ENCODE peak calls at places on chromosomes 13 and 19, in nine cellular contexts. One of them, this sample, is unnamed.

GRCh38 chr13:99417151-99417820 is 84.0 kb upstream of the TM9SF2 start:
- DNase-seq in BE2C: no peak
- DNase-seq in CD4-positive, alpha-beta T cell: no peak
- DNase-seq in NB4: no peak
- DNase-seq in cardiac muscle cell: no peak
- DNase-seq in foreskin fibroblast: no peak
- DNase-seq in Peyer's patch: no peak
- DNase-seq in lower leg skin: peak
- DNase-seq in GM12865: no peak
- DNase-seq in this sample: no peak

GRCh38 chr19:6042776-6043726 is 65.1 kb upstream of the RANBP3 start:
- DNase-seq in BE2C: no peak
- DNase-seq in CD4-positive, alpha-beta T cell: no peak
- DNase-seq in NB4: no peak
- DNase-seq in cardiac muscle cell: no peak
- DNase-seq in foreskin fibroblast: no peak
- DNase-seq in Peyer's patch: peak
- DNase-seq in lower leg skin: peak
- DNase-seq in GM12865: no peak
- DNase-seq in this sample: peak

GRCh38 chr13:49357694-49358093 is 86.2 kb downstream of the CAB39L start:
- DNase-seq in BE2C: no peak
- DNase-seq in CD4-positive, alpha-beta T cell: no peak
- DNase-seq in NB4: no peak
- DNase-seq in cardiac muscle cell: no peak
- DNase-seq in foreskin fibroblast: peak
- DNase-seq in Peyer's patch: no peak
- DNase-seq in lower leg skin: no peak
- DNase-seq in GM12865: no peak
- DNase-seq in this sample: no peak

GRCh38 chr19:30419581-30420180 is 47.5 kb downstream of the ZNF536 start:
- DNase-seq in BE2C: peak
- DNase-seq in CD4-positive, alpha-beta T cell: no peak
- DNase-seq in NB4: no peak
- DNase-seq in cardiac muscle cell: no peak
- DNase-seq in foreskin fibroblast: peak
- DNase-seq in Peyer's patch: no peak
- DNase-seq in lower leg skin: peak
- DNase-seq in GM12865: no peak
- DNase-seq in this sample: no peak

GRCh38 chr13:20198781-20199180 is 6.0 kb upstream of the GJB2 start:
- DNase-seq in BE2C: no peak
- DNase-seq in CD4-positive, alpha-beta T cell: no peak
- DNase-seq in NB4: no peak
- DNase-seq in cardiac muscle cell: no peak
- DNase-seq in foreskin fibroblast: no peak
- DNase-seq in Peyer's patch: no peak
- DNase-seq in lower leg skin: no peak
- DNase-seq in GM12865: no peak
- DNase-seq in this sample: no peak

GRCh38 chr19:42038675-42039074 is 31.3 kb downstream of the GRIK5 start:
- DNase-seq in BE2C: peak
- DNase-seq in CD4-positive, alpha-beta T cell: no peak
- DNase-seq in NB4: no peak
- DNase-seq in cardiac muscle cell: no peak
- DNase-seq in foreskin fibroblast: no peak
- DNase-seq in Peyer's patch: no peak
- DNase-seq in lower leg skin: no peak
- DNase-seq in GM12865: no peak
- DNase-seq in this sample: no peak

GRCh38 chr19:10104665-10105221 is 1.4 kb upstream of the PPAN start:
- DNase-seq in BE2C: no peak
- DNase-seq in CD4-positive, alpha-beta T cell: no peak
- DNase-seq in NB4: peak
- DNase-seq in cardiac muscle cell: no peak
- DNase-seq in foreskin fibroblast: no peak
- DNase-seq in Peyer's patch: peak
- DNase-seq in lower leg skin: no peak
- DNase-seq in GM12865: peak
- DNase-seq in this sample: no peak

GRCh38 chr13:103961129-103961528 is 894.9 kb upstream of the SLC10A2 start:
- DNase-seq in BE2C: no peak
- DNase-seq in CD4-positive, alpha-beta T cell: no peak
- DNase-seq in NB4: no peak
- DNase-seq in cardiac muscle cell: no peak
- DNase-seq in foreskin fibroblast: no peak
- DNase-seq in Peyer's patch: no peak
- DNase-seq in lower leg skin: no peak
- DNase-seq in GM12865: no peak
- DNase-seq in this sample: no peak

GRCh38 chr19:54388001-54388802 is 23.5 kb upstream of the LAIR1 start:
- DNase-seq in BE2C: no peak
- DNase-seq in CD4-positive, alpha-beta T cell: peak
- DNase-seq in NB4: peak
- DNase-seq in cardiac muscle cell: no peak
- DNase-seq in foreskin fibroblast: peak
- DNase-seq in Peyer's patch: peak
- DNase-seq in lower leg skin: no peak
- DNase-seq in GM12865: peak
- DNase-seq in this sample: no peak

GRCh38 chr13:110910013-110910890 is 4.6 kb downstream of the ANKRD10 start:
- DNase-seq in BE2C: no peak
- DNase-seq in CD4-positive, alpha-beta T cell: no peak
- DNase-seq in NB4: no peak
- DNase-seq in cardiac muscle cell: no peak
- DNase-seq in foreskin fibroblast: no peak
- DNase-seq in Peyer's patch: no peak
- DNase-seq in lower leg skin: no peak
- DNase-seq in GM12865: no peak
- DNase-seq in this sample: no peak

GRCh38 chr13:41917641-41918040 is 43.3 kb downstream of the VWA8 start:
- DNase-seq in BE2C: no peak
- DNase-seq in CD4-positive, alpha-beta T cell: no peak
- DNase-seq in NB4: peak
- DNase-seq in cardiac muscle cell: no peak
- DNase-seq in foreskin fibroblast: peak
- DNase-seq in Peyer's patch: no peak
- DNase-seq in lower leg skin: no peak
- DNase-seq in GM12865: peak
- DNase-seq in this sample: no peak

GRCh38 chr19:30551271-30551670 is 179.1 kb downstream of the ZNF536 start:
- DNase-seq in BE2C: no peak
- DNase-seq in CD4-positive, alpha-beta T cell: no peak
- DNase-seq in NB4: no peak
- DNase-seq in cardiac muscle cell: no peak
- DNase-seq in foreskin fibroblast: no peak
- DNase-seq in Peyer's patch: no peak
- DNase-seq in lower leg skin: no peak
- DNase-seq in GM12865: no peak
- DNase-seq in this sample: no peak

GRCh38 chr19:48553676-48554384 is 1.9 kb downstream of the SULT2B1 start:
- DNase-seq in BE2C: peak
- DNase-seq in CD4-positive, alpha-beta T cell: no peak
- DNase-seq in NB4: peak
- DNase-seq in cardiac muscle cell: peak
- DNase-seq in foreskin fibroblast: peak
- DNase-seq in Peyer's patch: no peak
- DNase-seq in lower leg skin: no peak
- DNase-seq in GM12865: no peak
- DNase-seq in this sample: no peak

GRCh38 chr19:52778811-52779210 is 7.8 kb downstream of the ZNF600 start:
- DNase-seq in BE2C: no peak
- DNase-seq in CD4-positive, alpha-beta T cell: no peak
- DNase-seq in NB4: peak
- DNase-seq in cardiac muscle cell: no peak
- DNase-seq in foreskin fibroblast: no peak
- DNase-seq in Peyer's patch: no peak
- DNase-seq in lower leg skin: no peak
- DNase-seq in GM12865: peak
- DNase-seq in this sample: no peak

GRCh38 chr13:105047676-105048295 is 1487.7 kb downstream of the EFNB2 start:
- DNase-seq in BE2C: no peak
- DNase-seq in CD4-positive, alpha-beta T cell: no peak
- DNase-seq in NB4: no peak
- DNase-seq in cardiac muscle cell: no peak
- DNase-seq in foreskin fibroblast: no peak
- DNase-seq in Peyer's patch: no peak
- DNase-seq in lower leg skin: no peak
- DNase-seq in GM12865: no peak
- DNase-seq in this sample: no peak

DNA sequence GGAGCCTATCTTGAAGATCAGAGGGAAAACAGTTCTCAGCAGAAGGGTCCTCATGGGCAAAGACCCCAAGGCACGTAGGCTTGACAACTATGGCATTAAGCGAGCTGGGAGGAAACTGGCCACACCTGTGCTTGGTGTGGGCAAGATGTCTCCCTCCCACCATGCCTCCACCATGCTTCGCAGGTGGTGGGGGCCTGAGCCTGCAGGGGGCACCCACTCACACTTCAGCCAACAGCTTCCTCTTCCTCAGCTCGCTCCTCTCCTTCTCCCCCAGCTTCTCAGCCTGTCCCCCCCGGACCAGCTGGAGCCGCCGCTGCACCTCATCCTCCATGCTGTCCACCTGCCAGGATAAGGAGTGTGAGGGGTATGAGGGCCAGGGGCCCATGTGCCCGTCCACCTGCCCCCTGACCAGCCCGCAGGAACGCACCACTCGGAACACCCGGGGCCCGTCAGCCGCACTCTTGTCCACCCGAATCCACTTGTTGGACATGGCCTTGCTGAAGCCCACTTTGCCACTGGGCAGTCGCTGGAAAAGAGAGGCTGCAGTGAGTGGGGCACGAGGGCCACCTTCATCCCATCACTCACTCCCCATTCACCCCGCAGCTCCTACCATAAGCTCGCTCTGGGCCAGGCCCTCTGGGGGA is 3.4 kb downstream of the FARSA start:
- DNase-seq in BE2C: no peak
- DNase-seq in CD4-positive, alpha-beta T cell: no peak
- DNase-seq in NB4: peak
- DNase-seq in cardiac muscle cell: no peak
- DNase-seq in foreskin fibroblast: no peak
- DNase-seq in Peyer's patch: no peak
- DNase-seq in lower leg skin: no peak
- DNase-seq in GM12865: no peak
- DNase-seq in this sample: no peak
- TF ChIP-seq CTCF in BE2C: no peak
- TF ChIP-seq CTCF in CD4-positive, alpha-beta T cell: no peak
- TF ChIP-seq CTCF in NB4: peak
- TF ChIP-seq CTCF in cardiac muscle cell: no peak
- TF ChIP-seq CTCF in foreskin fibroblast: no peak
- TF ChIP-seq CTCF in Peyer's patch: no peak
- TF ChIP-seq CTCF in lower leg skin: no peak
- TF ChIP-seq CTCF in GM12865: no peak
- TF ChIP-seq CTCF in this sample: no peak

GRCh38 chr13:113086991-113087922 is 18.3 kb upstream of the F7 start:
- DNase-seq in BE2C: peak
- DNase-seq in CD4-positive, alpha-beta T cell: no peak
- DNase-seq in NB4: no peak
- DNase-seq in cardiac muscle cell: no peak
- DNase-seq in foreskin fibroblast: no peak
- DNase-seq in Peyer's patch: no peak
- DNase-seq in lower leg skin: no peak
- DNase-seq in GM12865: no peak
- DNase-seq in this sample: no peak

GRCh38 chr13:113087923-113088690 is 17.5 kb upstream of the F7 start:
- DNase-seq in BE2C: peak
- DNase-seq in CD4-positive, alpha-beta T cell: no peak
- DNase-seq in NB4: no peak
- DNase-seq in cardiac muscle cell: no peak
- DNase-seq in foreskin fibroblast: no peak
- DNase-seq in Peyer's patch: no peak
- DNase-seq in lower leg skin: no peak
- DNase-seq in GM12865: no peak
- DNase-seq in this sample: no peak

GRCh38 chr13:113084094-113084942 is 21.3 kb upstream of the F7 start:
- DNase-seq in BE2C: no peak
- DNase-seq in CD4-positive, alpha-beta T cell: no peak
- DNase-seq in NB4: no peak
- DNase-seq in cardiac muscle cell: no peak
- DNase-seq in foreskin fibroblast: no peak
- DNase-seq in Peyer's patch: no peak
- DNase-seq in lower leg skin: no peak
- DNase-seq in GM12865: no peak
- DNase-seq in this sample: no peak

GRCh38 chr13:113084943-113085540 is 20.5 kb upstream of the F7 start:
- DNase-seq in BE2C: no peak
- DNase-seq in CD4-positive, alpha-beta T cell: no peak
- DNase-seq in NB4: no peak
- DNase-seq in cardiac muscle cell: no peak
- DNase-seq in foreskin fibroblast: no peak
- DNase-seq in Peyer's patch: no peak
- DNase-seq in lower leg skin: no peak
- DNase-seq in GM12865: no peak
- DNase-seq in this sample: no peak

GRCh38 chr13:113086031-113086750 is 19.4 kb upstream of the F7 start:
- DNase-seq in BE2C: no peak
- DNase-seq in CD4-positive, alpha-beta T cell: no peak
- DNase-seq in NB4: no peak
- DNase-seq in cardiac muscle cell: no peak
- DNase-seq in foreskin fibroblast: no peak
- DNase-seq in Peyer's patch: no peak
- DNase-seq in lower leg skin: no peak
- DNase-seq in GM12865: no peak
- DNase-seq in this sample: no peak
- TF ChIP-seq CTCF in BE2C: peak
- TF ChIP-seq CTCF in CD4-positive, alpha-beta T cell: no peak
- TF ChIP-seq CTCF in NB4: peak
- TF ChIP-seq CTCF in cardiac muscle cell: peak
- TF ChIP-seq CTCF in foreskin fibroblast: no peak
- TF ChIP-seq CTCF in Peyer's patch: no peak
- TF ChIP-seq CTCF in lower leg skin: no peak
- TF ChIP-seq CTCF in GM12865: no peak
- TF ChIP-seq CTCF in this sample: peak

GRCh38 chr19:13082192-13083007 is 20.3 kb downstream of the LYL1 start:
- DNase-seq in BE2C: peak
- DNase-seq in CD4-positive, alpha-beta T cell: no peak
- DNase-seq in NB4: peak
- DNase-seq in cardiac muscle cell: peak
- DNase-seq in foreskin fibroblast: peak
- DNase-seq in Peyer's patch: no peak
- DNase-seq in lower leg skin: no peak
- DNase-seq in GM12865: no peak
- DNase-seq in this sample: no peak
- TF ChIP-seq CTCF in BE2C: peak
- TF ChIP-seq CTCF in CD4-positive, alpha-beta T cell: no peak
- TF ChIP-seq CTCF in NB4: peak
- TF ChIP-seq CTCF in cardiac muscle cell: peak
- TF ChIP-seq CTCF in foreskin fibroblast: peak
- TF ChIP-seq CTCF in Peyer's patch: no peak
- TF ChIP-seq CTCF in lower leg skin: no peak
- TF ChIP-seq CTCF in GM12865: peak
- TF ChIP-seq CTCF in this sample: peak

GRCh38 chr19:58497634-58498170 is 14.1 kb downstream of the SLC27A5 start:
- DNase-seq in BE2C: no peak
- DNase-seq in CD4-positive, alpha-beta T cell: no peak
- DNase-seq in NB4: no peak
- DNase-seq in cardiac muscle cell: no peak
- DNase-seq in foreskin fibroblast: no peak
- DNase-seq in Peyer's patch: no peak
- DNase-seq in lower leg skin: no peak
- DNase-seq in GM12865: no peak
- DNase-seq in this sample: no peak

GRCh38 chr19:58491393-58491792 is 15.2 kb downstream of the ZNF446 start:
- DNase-seq in BE2C: no peak
- DNase-seq in CD4-positive, alpha-beta T cell: no peak
- DNase-seq in NB4: no peak
- DNase-seq in cardiac muscle cell: no peak
- DNase-seq in foreskin fibroblast: no peak
- DNase-seq in Peyer's patch: no peak
- DNase-seq in lower leg skin: no peak
- DNase-seq in GM12865: no peak
- DNase-seq in this sample: no peak

GRCh38 chr19:58492265-58492664 is 16.1 kb downstream of the ZNF446 start:
- DNase-seq in BE2C: no peak
- DNase-seq in CD4-positive, alpha-beta T cell: no peak
- DNase-seq in NB4: no peak
- DNase-seq in cardiac muscle cell: no peak
- DNase-seq in foreskin fibroblast: no peak
- DNase-seq in Peyer's patch: no peak
- DNase-seq in lower leg skin: no peak
- DNase-seq in GM12865: no peak
- DNase-seq in this sample: no peak
- TF ChIP-seq CTCF in BE2C: no peak
- TF ChIP-seq CTCF in CD4-positive, alpha-beta T cell: no peak
- TF ChIP-seq CTCF in NB4: no peak
- TF ChIP-seq CTCF in cardiac muscle cell: no peak
- TF ChIP-seq CTCF in foreskin fibroblast: no peak
- TF ChIP-seq CTCF in Peyer's patch: no peak
- TF ChIP-seq CTCF in lower leg skin: no peak
- TF ChIP-seq CTCF in GM12865: no peak
- TF ChIP-seq CTCF in this sample: no peak